ENCODE peak calls at places on chromosomes 5 and 9, in five cellular contexts. S, W, L, F and C are unnamed samples.

GRCh38 chr5:161614342-161614741 is 67.8 kb upstream of the GABRB2 start:
- DNase-seq in S (no peak), W (no peak), L (no peak), F (no peak), C (no peak)

GRCh38 chr9:10005206-10005605 is 607.6 kb downstream of the PTPRD start:
- DNase-seq in S (no peak), W (no peak), L (no peak), F (no peak), C (no peak)

GRCh38 chr5:56012281-56012963 is 17.7 kb upstream of the IL6ST start:
- DNase-seq in S (no peak), W (no peak), L (no peak), F (peak), C (no peak)

GRCh38 chr9:124941689-124942561 is 1.0 kb upstream of the GOLGA1 start:
- DNase-seq in S (peak), W (no peak), L (no peak), F (peak), C (peak)

GRCh38 chr5:50751064-50751657 is 84.7 kb downstream of the PARP8 start:
- DNase-seq in S (peak), W (no peak), L (peak), F (peak), C (peak)

GRCh38 chr5:137621861-137622823 is 113.7 kb downstream of the KLHL3 start:
- DNase-seq in S (no peak), W (peak), L (no peak), F (no peak), C (no peak)

GRCh38 chr5:180291943-180292831 is at the start of gene MAPK9:
- DNase-seq in S (peak), W (no peak), L (peak), F (peak), C (peak)

GRCh38 chr9:130042931-130043653 is at the start of gene FNBP1:
- DNase-seq in S (peak), W (no peak), L (peak), F (peak), C (peak)

GRCh38 chr9:76137941-76138340 is 247.5 kb downstream of the PCSK5 start:
- DNase-seq in S (no peak), W (no peak), L (no peak), F (no peak), C (no peak)

GRCh38 chr5:73393606-73394489 is 54.7 kb downstream of the FOXD1 start:
- DNase-seq in S (no peak), W (no peak), L (no peak), F (no peak), C (no peak)

GRCh38 chr9:116156621-116157314 is 3.2 kb downstream of the PAPPA start:
- DNase-seq in S (peak), W (no peak), L (no peak), F (no peak), C (no peak)

GRCh38 chr5:80054682-80055081 is 19.5 kb downstream of the THBS4 start:
- DNase-seq in S (no peak), W (no peak), L (no peak), F (no peak), C (no peak)

GRCh38 chr9:96603305-96604004 is 16.2 kb downstream of the CDC14B start:
- DNase-seq in S (no peak), W (no peak), L (no peak), F (no peak), C (no peak)

GRCh38 chr5:102958481-102959011 is 161.4 kb downstream of the GIN1 start:
- DNase-seq in S (no peak), W (no peak), L (no peak), F (no peak), C (no peak)

GRCh38 chr9:131707677-131708612 is 31.9 kb downstream of the RAPGEF1 start:
- DNase-seq in S (no peak), W (no peak), L (peak), F (no peak), C (peak)

GRCh38 chr9:112348993-112349333 is 15.5 kb upstream of the PTBP3 start:
- DNase-seq in S (no peak), W (no peak), L (no peak), F (no peak), C (no peak)

GRCh38 chr5:54009357-54009756 is 301.0 kb downstream of the ARL15 start:
- DNase-seq in S (peak), W (no peak), L (no peak), F (no peak), C (no peak)

GRCh38 chr5:468401-468800 is 25.4 kb downstream of the EXOC3 start:
- DNase-seq in S (no peak), W (no peak), L (no peak), F (no peak), C (no peak)

GRCh38 chr9:126276056-126276728 is 50.4 kb upstream of the MVB12B start:
- DNase-seq in S (no peak), W (no peak), L (no peak), F (no peak), C (no peak)

GRCh38 chr5:120457839-120458507 is 6.1 kb upstream of the PRR16 start:
- DNase-seq in S (peak), W (no peak), L (no peak), F (peak), C (peak)

GRCh38 chr9:89467278-89467625 is 30.7 kb downstream of the SEMA4D start:
- DNase-seq in S (no peak), W (no peak), L (no peak), F (no peak), C (peak)

GRCh38 chr5:1803192-1803591 is 2.0 kb downstream of the NDUFS6 start:
- DNase-seq in S (no peak), W (no peak), L (no peak), F (no peak), C (no peak)

GRCh38 chr9:109110326-109111014 is 9.3 kb downstream of the TMEM245 start:
- DNase-seq in S (no peak), W (no peak), L (no peak), F (no peak), C (no peak)

GRCh38 chr5:143693691-143694252 is 118.2 kb upstream of the HMHB1 start:
- DNase-seq in S (no peak), W (no peak), L (no peak), F (peak), C (no peak)

GRCh38 chr9:114317665-114318357 is 5.1 kb upstream of the ORM1 start:
- DNase-seq in S (no peak), W (no peak), L (no peak), F (no peak), C (peak)

GRCh38 chr9:125748511-125749099 is 1.4 kb downstream of the PBX3 start:
- DNase-seq in S (peak), W (no peak), L (no peak), F (no peak), C (no peak)

GRCh38 chr5:164573397-164573796 is 1068.0 kb downstream of the MAT2B start:
- DNase-seq in S (no peak), W (no peak), L (no peak), F (no peak), C (no peak)

GRCh38 chr9:97627624-97628023 is 5.5 kb downstream of the TSTD2 start:
- DNase-seq in S (no peak), W (no peak), L (no peak), F (no peak), C (no peak)

GRCh38 chr5:154473581-154474266 is 4.3 kb downstream of the HAND1 start:
- DNase-seq in S (peak), W (no peak), L (no peak), F (no peak), C (no peak)

GRCh38 chr9:71627537-71627936 is 140.8 kb downstream of the CEMIP2 start:
- DNase-seq in S (no peak), W (no peak), L (no peak), F (no peak), C (no peak)

GRCh38 chr9:71629816-71630215 is 138.5 kb downstream of the CEMIP2 start:
- DNase-seq in S (no peak), W (no peak), L (no peak), F (no peak), C (no peak)

GRCh38 chr9:71632771-71633170 is 135.5 kb downstream of the CEMIP2 start:
- DNase-seq in S (no peak), W (no peak), L (no peak), F (no peak), C (no peak)

GRCh38 chr9:71628247-71628646 is 140.1 kb downstream of the CEMIP2 start:
- DNase-seq in S (no peak), W (no peak), L (no peak), F (no peak), C (no peak)

DNA sequence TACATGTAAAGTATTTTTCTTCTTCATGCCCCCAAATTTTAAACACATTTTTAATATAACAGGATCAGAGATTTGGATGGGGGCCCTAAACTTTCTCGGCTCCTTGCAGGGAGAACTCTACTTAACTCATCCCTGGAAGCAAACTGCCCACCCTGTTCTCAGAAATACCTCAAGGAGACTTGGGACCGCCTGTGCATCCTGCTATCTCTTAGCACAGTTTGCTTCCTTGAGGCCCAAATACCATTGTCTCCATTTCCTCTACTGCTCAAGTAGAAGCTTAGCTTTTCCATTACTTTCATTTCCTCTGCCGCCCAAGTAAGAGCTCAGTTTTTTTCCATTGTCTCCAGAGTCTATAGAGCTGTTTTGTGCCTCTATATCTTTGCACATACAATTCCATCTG is 137.9 kb downstream of the CEMIP2 start:
- DNase-seq in S (no peak), W (no peak), L (no peak), F (peak), C (no peak)
- H3K4me2 ChIP-seq in S (no peak), W (no peak), L (peak), F (no peak), C (no peak)

GRCh38 chr9:87499455-87500015 is 1.9 kb downstream of the DAPK1 start:
- DNase-seq in S (no peak), W (no peak), L (no peak), F (no peak), C (no peak)

GRCh38 chr9:87497604-87498045 is at the start of gene DAPK1:
- DNase-seq in S (peak), W (no peak), L (peak), F (no peak), C (no peak)

GRCh38 chr9:87498816-87499454 is 1.3 kb downstream of the DAPK1 start:
- DNase-seq in S (peak), W (no peak), L (no peak), F (no peak), C (no peak)

GRCh38 chr9:87497080-87497603 is 525 bp upstream of the DAPK1 start:
- DNase-seq in S (peak), W (no peak), L (no peak), F (no peak), C (no peak)

DNA sequence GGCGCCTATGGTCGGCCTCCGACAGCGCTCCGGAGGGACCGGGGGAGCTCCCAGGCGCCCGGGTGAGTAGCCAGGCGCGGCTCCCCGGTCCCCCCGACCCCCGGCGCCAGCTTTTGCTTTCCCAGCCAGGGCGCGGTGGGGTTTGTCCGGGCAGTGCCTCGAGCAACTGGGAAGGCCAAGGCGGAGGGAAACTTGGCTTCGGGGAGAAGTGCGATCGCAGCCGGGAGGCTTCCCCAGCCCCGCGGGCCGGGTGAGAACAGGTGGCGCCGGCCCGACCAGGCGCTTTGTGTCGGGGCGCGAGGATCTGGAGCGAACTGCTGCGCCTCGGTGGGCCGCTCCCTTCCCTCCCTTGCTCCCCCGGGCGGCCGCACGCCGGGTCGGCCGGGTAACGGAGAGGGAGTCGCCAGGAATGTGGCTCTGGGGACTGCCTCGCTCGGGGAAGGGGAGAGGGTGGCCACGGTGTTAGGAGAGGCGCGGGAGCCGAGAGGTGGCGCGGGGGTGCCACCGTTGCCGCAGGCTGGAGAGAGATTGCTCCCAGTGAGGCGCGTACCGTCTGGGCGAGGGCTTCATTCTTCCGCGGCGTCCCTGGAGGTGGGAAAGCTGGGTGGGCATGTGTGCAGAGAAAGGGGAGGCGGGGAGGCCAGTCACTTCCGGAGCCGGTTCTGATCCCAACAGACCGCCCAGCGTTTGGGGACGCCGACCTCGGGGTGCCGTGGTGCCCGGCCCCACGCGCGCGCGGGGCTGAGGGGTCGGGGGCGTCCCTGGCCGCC is 564 bp downstream of the DAPK1 start:
- DNase-seq in S (peak), W (no peak), L (peak), F (no peak), C (no peak)
- TF ChIP-seq CTCF in S (peak), W (peak), L (peak), F (no peak), C (no peak)

GRCh38 chr5:95955996-95956899 is 5.4 kb downstream of the ELL2 start:
- DNase-seq in S (no peak), W (no peak), L (no peak), F (no peak), C (no peak)
- H2AFZ ChIP-seq in S (no peak), W (no peak), L (no peak), F (no peak), C (no peak)

DNA sequence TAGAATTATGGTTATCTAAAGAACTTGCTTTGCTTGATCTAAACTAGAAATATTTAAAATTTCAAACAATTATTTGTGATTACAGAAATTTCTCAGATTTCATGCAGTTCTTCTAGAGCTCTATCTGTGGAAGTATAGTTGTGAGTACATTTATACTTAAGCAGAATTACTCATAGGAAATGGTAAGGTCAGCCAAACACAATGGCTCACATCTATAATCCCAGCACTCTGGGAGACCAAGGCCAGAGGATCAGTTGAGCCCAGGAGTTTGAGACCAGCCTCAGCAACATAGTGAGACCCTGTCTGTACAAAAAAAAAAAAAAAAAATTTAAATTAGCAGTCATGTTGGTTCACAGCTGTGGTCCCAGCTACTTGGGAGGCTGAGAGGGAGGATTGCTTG is 71.0 kb downstream of the INVS start:
- DNase-seq in S (no peak), W (no peak), L (no peak), F (no peak), C (no peak)
- H3K4me2 ChIP-seq in S (no peak), W (no peak), L (no peak), F (no peak), C (no peak)

GRCh38 chr9:78439866-78440830 is 143.2 kb downstream of the PSAT1 start:
- DNase-seq in S (peak), W (no peak), L (no peak), F (no peak), C (no peak)

GRCh38 chr9:78439192-78439865 is 142.4 kb downstream of the PSAT1 start:
- DNase-seq in S (peak), W (peak), L (peak), F (peak), C (peak)

GRCh38 chr9:78443946-78444345 is 147.0 kb downstream of the PSAT1 start:
- DNase-seq in S (no peak), W (no peak), L (no peak), F (no peak), C (no peak)

GRCh38 chr9:78441396-78441795 is 144.5 kb downstream of the PSAT1 start:
- DNase-seq in S (no peak), W (no peak), L (no peak), F (no peak), C (no peak)

DNA sequence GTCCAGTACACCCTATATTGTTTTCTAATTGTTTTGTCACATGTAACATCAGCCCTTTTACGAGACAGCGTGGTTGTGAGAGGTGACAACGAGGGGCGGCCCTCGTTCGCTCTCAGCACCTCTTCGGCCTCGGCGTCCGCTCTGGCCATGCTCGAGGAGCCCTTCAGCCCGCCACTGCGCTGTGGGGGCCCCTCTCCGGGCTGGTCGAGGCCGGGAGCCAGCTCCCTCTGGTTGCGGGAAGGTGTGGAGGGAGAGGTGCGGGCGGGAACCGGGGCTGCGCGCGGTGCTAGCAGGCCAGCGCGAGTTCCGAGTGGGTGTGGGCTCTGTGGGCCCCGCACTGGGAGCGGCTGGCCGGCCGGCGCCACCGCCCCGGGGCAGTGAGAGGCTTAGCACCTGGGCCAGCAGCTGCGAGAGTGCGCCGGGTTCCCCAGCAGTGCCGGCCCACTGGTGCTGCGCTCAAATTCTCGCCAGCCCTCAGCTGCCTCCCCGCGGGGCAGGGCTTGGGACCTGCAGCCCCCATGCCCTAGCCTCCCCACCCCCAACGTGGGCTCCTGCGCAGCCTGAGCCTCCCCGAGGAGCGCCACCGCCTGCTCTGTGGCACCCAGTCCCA is 145.0 kb downstream of the PSAT1 start:
- DNase-seq in S (no peak), W (no peak), L (no peak), F (no peak), C (no peak)
- TF ChIP-seq CTCF in S (no peak), W (no peak), L (no peak), F (no peak), C (no peak)

GRCh38 chr9:68462004-68462775 is 78.5 kb downstream of the TMEM252 start:
- DNase-seq in S (peak), W (no peak), L (no peak), F (no peak), C (no peak)
- H2AFZ ChIP-seq in S (no peak), W (no peak), L (no peak), F (no peak), C (no peak)

GRCh38 chr9:110217656-110218099 is 9.7 kb upstream of the C9orf152 start:
- DNase-seq in S (peak), W (no peak), L (no peak), F (peak), C (peak)
- H3K4me2 ChIP-seq in S (no peak), W (peak), L (no peak), F (no peak), C (peak)